ENCODE peak calls at places on chromosomes 7 and 10, in eight cellular contexts. R, O, T, B, Z, C, N and M are unnamed samples.

GRCh38 chr10:110755781-110756180 is 111.6 kb downstream of the RBM20 start:
- DNase-seq in R (no peak), O (no peak), T (no peak), B (no peak), Z (no peak), C (no peak), N (no peak), M (no peak)

GRCh38 chr10:101952196-101952595 is 103.8 kb downstream of the ARMH3 start:
- DNase-seq in R (no peak), O (peak; percentile 49), T (no peak), B (no peak), Z (no peak), C (no peak), N (no peak), M (no peak)

GRCh38 chr7:33050425-33051318 is 11.9 kb downstream of the NT5C3A start:
- DNase-seq in R (peak; percentile 13), O (peak; percentile 59), T (no peak), B (peak; percentile 25), Z (peak; percentile 65), C (peak; percentile 82), N (no peak), M (no peak)

GRCh38 chr10:45557275-45557905 is 115.2 kb downstream of the ZFAND4 start:
- DNase-seq in R (no peak), O (no peak), T (no peak), B (no peak), Z (peak; percentile 17), C (peak; percentile 14), N (no peak), M (no peak)

GRCh38 chr7:47846117-47846836 is 102.0 kb downstream of the PKD1L1 start:
- DNase-seq in R (peak; percentile 24), O (peak; percentile 49), T (no peak), B (no peak), Z (peak; percentile 73), C (no peak), N (no peak), M (no peak)

GRCh38 chr10:12531305-12531738 is 182.0 kb downstream of the CAMK1D start:
- DNase-seq in R (no peak), O (peak; percentile 18), T (no peak), B (no peak), Z (peak; percentile 15), C (peak; percentile 17), N (peak; percentile 40), M (no peak)

GRCh38 chr7:111560773-111561658 is 1.3 kb downstream of the IMMP2L start:
- DNase-seq in R (no peak), O (peak; percentile 50), T (no peak), B (no peak), Z (peak; percentile 66), C (no peak), N (no peak), M (no peak)

GRCh38 chr10:104274762-104275721 is 6.1 kb downstream of the GSTO2 start:
- DNase-seq in R (peak; percentile 68), O (no peak), T (peak; percentile 91), B (peak; percentile 73), Z (peak; percentile 56), C (peak; percentile 62), N (peak; percentile 27), M (peak; percentile 36)

GRCh38 chr10:132532174-132532573 is 5.4 kb upstream of the INPP5A start:
- DNase-seq in R (no peak), O (no peak), T (no peak), B (no peak), Z (no peak), C (peak; percentile 43), N (no peak), M (no peak)

GRCh38 chr7:151157645-151158329 is 9.7 kb downstream of the GBX1 start:
- DNase-seq in R (no peak), O (peak; percentile 26), T (no peak), B (no peak), Z (peak; percentile 44), C (no peak), N (no peak), M (no peak)

GRCh38 chr7:43648725-43649406 is 66.0 kb downstream of the STK17A start:
- DNase-seq in R (no peak), O (peak; percentile 85), T (no peak), B (peak; percentile 80), Z (peak; percentile 93), C (peak; percentile 55), N (no peak), M (peak; percentile 30)

GRCh38 chr10:104138131-104138530 is 16.2 kb downstream of the SFR1 start:
- DNase-seq in R (no peak), O (no peak), T (no peak), B (no peak), Z (no peak), C (no peak), N (no peak), M (no peak)

GRCh38 chr10:31353574-31353973 is 34.6 kb downstream of the ZEB1 start:
- DNase-seq in R (peak; percentile 82), O (peak; percentile 76), T (no peak), B (peak; percentile 35), Z (peak; percentile 78), C (no peak), N (no peak), M (no peak)

GRCh38 chr10:116761883-116762282 is 19.5 kb upstream of the HSPA12A start:
- DNase-seq in R (no peak), O (no peak), T (no peak), B (no peak), Z (no peak), C (no peak), N (no peak), M (no peak)

GRCh38 chr10:7410800-7411670 is at the start of gene SFMBT2:
- DNase-seq in R (no peak), O (peak; percentile 49), T (peak; percentile 87), B (peak; percentile 85), Z (peak; percentile 58), C (peak; percentile 43), N (peak; percentile 64), M (peak; percentile 52)

GRCh38 chr10:37860494-37861190 is 3.2 kb upstream of the ZNF248 start:
- DNase-seq in R (no peak), O (peak; percentile 82), T (no peak), B (peak; percentile 15), Z (peak; percentile 78), C (peak; percentile 21), N (no peak), M (no peak)

GRCh38 chr10:132064771-132065437 is 842 bp upstream of the JAKMIP3 start:
- DNase-seq in R (no peak), O (no peak), T (peak; percentile 71), B (no peak), Z (no peak), C (no peak), N (no peak), M (no peak)

GRCh38 chr7:104643587-104644217 is 315.3 kb downstream of the LHFPL3 start:
- DNase-seq in R (peak; percentile 15), O (no peak), T (no peak), B (no peak), Z (peak; percentile 45), C (peak; percentile 12), N (no peak), M (no peak)
- TF ChIP-seq CTCF in R (peak; percentile 77), O (peak; percentile 44), T (no peak), B (peak; percentile 28), Z (peak; percentile 67), C (no peak), N (no peak), M (no peak)

DNA sequence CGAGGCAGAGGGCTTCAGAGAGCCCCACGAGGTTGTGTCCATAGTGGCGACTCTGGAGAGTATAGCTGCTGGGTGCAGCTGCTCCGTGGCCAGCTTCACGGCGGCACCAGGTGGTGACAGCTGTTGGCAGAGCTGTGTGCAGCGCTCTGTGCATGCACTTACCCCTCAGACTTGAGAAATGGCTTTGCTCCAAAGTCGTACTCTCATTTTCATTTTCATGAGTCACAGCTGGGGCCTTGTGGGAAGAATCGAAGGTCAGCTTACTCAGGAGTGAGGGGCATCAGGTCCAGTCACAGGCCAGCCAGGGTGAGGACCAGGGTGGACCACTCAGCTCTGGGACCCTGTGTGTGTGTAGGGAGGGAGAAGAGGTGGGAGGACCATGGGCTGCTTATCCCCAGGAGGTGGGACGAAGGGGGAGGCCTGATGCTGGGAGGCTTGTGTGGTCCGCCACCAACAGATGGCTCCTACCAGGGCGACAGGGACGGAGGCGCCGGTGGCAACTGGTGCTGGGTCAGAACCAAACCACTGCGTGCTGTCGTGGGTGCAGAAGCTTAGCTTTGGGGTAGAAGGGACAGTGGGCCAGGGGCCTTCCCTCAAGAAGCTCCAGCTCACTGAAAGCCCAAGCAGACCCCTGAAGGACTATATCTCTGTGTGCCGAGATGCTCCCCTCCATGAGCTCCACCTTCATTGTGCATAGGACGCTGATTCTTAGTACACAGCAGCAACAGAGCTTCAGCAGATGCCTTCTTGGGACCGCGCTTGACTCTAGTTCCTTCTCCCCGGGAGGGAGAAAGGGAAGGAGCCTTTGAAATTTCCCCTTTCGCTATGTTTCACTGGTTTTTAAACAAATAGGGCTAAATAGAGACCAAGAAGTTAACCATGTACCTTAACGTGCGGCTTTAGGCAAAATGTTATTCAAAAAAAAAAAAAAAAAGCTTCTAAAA is 225.0 kb downstream of the CELF2 start:
- DNase-seq in R (no peak), O (peak; percentile 62), T (no peak), B (peak; percentile 66), Z (peak; percentile 1), C (peak; percentile 58), N (peak; percentile 39), M (peak; percentile 54)
- TF ChIP-seq CTCF in R (no peak), O (no peak), T (no peak), B (peak; percentile 21), Z (no peak), C (no peak), N (no peak), M (no peak)

DNA sequence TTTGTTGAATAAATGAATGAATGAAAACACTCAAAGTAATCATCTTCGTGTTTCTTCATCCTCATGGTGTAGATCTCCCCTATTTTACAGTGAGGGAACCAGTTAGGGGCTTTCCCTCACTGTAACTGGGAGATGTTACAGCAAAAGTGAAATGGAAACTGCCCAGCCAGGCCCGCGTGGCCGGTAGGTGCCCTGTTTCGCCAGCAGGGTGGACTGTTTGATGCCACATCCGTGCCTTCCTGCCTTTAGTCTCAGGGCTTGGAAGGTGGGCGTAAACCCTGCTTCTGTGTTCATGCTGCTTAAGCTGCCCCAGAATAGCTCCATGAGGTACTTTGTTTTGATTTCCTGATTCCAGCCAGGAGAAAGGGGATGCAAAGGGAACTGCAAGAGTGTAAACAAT is 268.8 kb downstream of the PLXNA4 start:
- DNase-seq in R (no peak), O (no peak), T (no peak), B (no peak), Z (no peak), C (no peak), N (no peak), M (no peak)
- TF ChIP-seq CTCF in R (peak; percentile 39), O (no peak), T (no peak), B (no peak), Z (no peak), C (no peak), N (no peak), M (no peak)

DNA sequence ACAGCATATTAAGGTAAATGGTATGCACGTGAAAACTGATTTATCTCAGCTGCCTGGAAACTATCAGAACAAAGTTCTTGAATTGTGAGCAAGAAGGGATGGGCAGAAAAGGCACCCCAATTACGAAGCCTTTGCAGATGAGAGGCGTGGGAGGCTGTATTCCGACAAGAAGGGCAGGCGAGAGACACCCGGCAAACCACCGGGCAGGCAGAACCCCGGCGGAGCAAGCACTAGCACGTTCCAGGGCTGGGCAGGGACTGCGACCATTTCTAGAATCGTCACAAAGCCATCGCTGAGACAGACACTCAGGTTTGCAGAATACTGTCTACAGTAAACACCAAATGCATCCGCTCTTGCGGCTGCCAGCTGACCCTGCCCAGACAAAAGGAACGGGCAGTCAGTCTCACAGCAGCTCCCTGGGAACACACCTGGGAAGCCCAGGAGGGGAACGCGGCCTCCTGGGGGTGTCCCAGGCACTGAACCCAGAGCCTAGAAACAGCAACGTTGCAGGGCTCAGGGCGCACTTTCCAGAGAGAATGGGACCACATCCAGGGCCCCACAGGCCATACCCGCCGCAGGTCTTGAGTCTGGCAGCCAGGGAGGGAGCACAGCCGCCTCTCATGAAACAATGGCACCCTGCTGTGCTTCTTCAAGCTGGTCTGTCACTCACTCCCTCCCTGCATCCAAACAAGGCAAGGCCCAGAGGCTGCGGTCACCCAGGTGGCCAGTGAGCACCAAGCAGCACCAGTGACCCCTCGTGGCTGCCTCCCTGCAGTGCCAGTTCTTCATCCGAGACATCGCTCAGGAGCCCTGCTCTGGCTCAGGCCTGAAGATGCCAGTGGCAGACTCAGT is 261.9 kb downstream of the PTPRN2 start:
- DNase-seq in R (no peak), O (no peak), T (no peak), B (no peak), Z (no peak), C (peak; percentile 66), N (no peak), M (no peak)
- TF ChIP-seq CTCF in R (peak; percentile 12), O (no peak), T (no peak), B (no peak), Z (no peak), C (no peak), N (peak; percentile 6), M (no peak)